ENCODE peak calls at places on chromosomes 13 and 19, in seven cellular contexts. H is AG04449; N is ascending aorta; A is stimulated activated naive B cell treated with anti-CD40 and anti-IgM and Interleukin-4, amounts not matched to agents 10 μg/mL and 1 μg/mL and 100 μg/mL, for 72 hours; Z is H54; F is PC-3; D is astrocyte. M is an unnamed sample.

GRCh38 chr19:51366999-51367564 is 894 bp upstream of the ETFB start:
- DNase-seq in H (no peak), N (no peak), A (peak), Z (no peak), F (no peak), D (no peak), M (peak)

GRCh38 chr13:52850396-52851152 is 2.1 kb upstream of the PCDH8 start:
- DNase-seq in H (no peak), N (no peak), A (peak), Z (peak), F (peak), D (peak), M (peak)

GRCh38 chr13:19058566-19058965 is 123.1 kb downstream of the TUBA3C start:
- DNase-seq in H (no peak), N (no peak), A (no peak), Z (no peak), F (no peak), D (no peak), M (no peak)

GRCh38 chr19:16660763-16661479 is at the start of gene TMEM38A:
- DNase-seq in H (no peak), N (no peak), A (peak), Z (peak), F (peak), D (no peak), M (no peak)

GRCh38 chr13:114099191-114099590 is 33.2 kb downstream of the RASA3 start:
- DNase-seq in H (peak), N (peak), A (no peak), Z (peak), F (peak), D (peak), M (peak)

GRCh38 chr13:102847272-102848234 is 1.7 kb downstream of the ERCC5 start:
- DNase-seq in H (no peak), N (no peak), A (no peak), Z (no peak), F (peak), D (peak), M (peak)

GRCh38 chr19:39200818-39201145 is 3.3 kb downstream of the SYCN start:
- DNase-seq in H (no peak), N (no peak), A (no peak), Z (no peak), F (no peak), D (no peak), M (no peak)

GRCh38 chr19:10677796-10678195 is 23.4 kb upstream of the QTRT1 start:
- DNase-seq in H (no peak), N (no peak), A (no peak), Z (no peak), F (no peak), D (no peak), M (no peak)

GRCh38 chr19:43798546-43799409 is 3.5 kb downstream of the LYPD5 start:
- DNase-seq in H (no peak), N (no peak), A (no peak), Z (no peak), F (peak), D (no peak), M (no peak)

GRCh38 chr19:49165111-49165750 is 7.6 kb downstream of the TRPM4 start:
- DNase-seq in H (no peak), N (no peak), A (no peak), Z (no peak), F (peak), D (peak), M (no peak)